ENCODE peak calls at places on chromosomes 11 and 22, in eight cellular contexts. M is AG08395; O is naive thymus-derived CD4-positive, alpha-beta T cell; V is left ventricle myocardium superior; H is neural progenitor cell; U is activated naive CD8-positive, alpha-beta T cell treated with anti-CD3 and anti-CD28 coated beads for 36 hours; B is pancreas; P is stimulated activated CD8-positive, alpha-beta memory T cell treated with anti-CD3 and anti-CD28 coated beads, Interleukin-7, amount 100 ng/mL, for 24 hours. S is an unnamed sample.

GRCh38 chr22:44147036-44147645 is 33.6 kb upstream of the PARVG start:
- DNase-seq in M (no peak), B (no peak), P (no peak), H (no peak), U (no peak), O (no peak), V (no peak), S (peak; percentile 55)

GRCh38 chr11:113249491-113249763 is 65.0 kb upstream of the TTC12 start:
- DNase-seq in M (no peak), P (no peak), H (no peak), U (no peak), V (peak; percentile 43), O (no peak), B (no peak), S (no peak)

GRCh38 chr11:2944953-2945756 is 15.9 kb upstream of the PHLDA2 start:
- DNase-seq in V (peak; percentile 95), H (peak; percentile 86), B (peak; percentile 70), U (peak; percentile 72), O (peak; percentile 48), M (peak; percentile 90), P (no peak), S (peak; percentile 86)

GRCh38 chr22:17948101-17948500 is 76.3 kb downstream of the MICAL3 start:
- DNase-seq in V (no peak), B (no peak), M (no peak), O (no peak), U (no peak), H (no peak), P (no peak), S (no peak)

GRCh38 chr11:57180964-57181363 is 789 bp upstream of the LRRC55 start:
- DNase-seq in V (no peak), H (no peak), M (no peak), P (no peak), B (no peak), O (no peak), U (no peak), S (peak; percentile 43)

GRCh38 chr11:13260196-13260962 is 17.2 kb upstream of the BMAL1 start:
- DNase-seq in M (peak; percentile 24), P (no peak), H (no peak), B (no peak), V (no peak), O (no peak), U (no peak), S (no peak)

GRCh38 chr11:119545978-119546915 is 123.3 kb upstream of the THY1 start:
- DNase-seq in V (no peak), M (no peak), B (no peak), O (no peak), H (no peak), P (no peak), U (no peak), S (no peak)

GRCh38 chr11:28835790-28836189 is 727.6 kb downstream of the METTL15 start:
- DNase-seq in V (no peak), B (no peak), O (no peak), M (no peak), P (no peak), H (no peak), U (no peak), S (no peak)

GRCh38 chr11:11668293-11668692 is 46.5 kb upstream of the GALNT18 start:
- DNase-seq in H (no peak), B (no peak), U (no peak), O (no peak), P (no peak), M (no peak), V (no peak), S (no peak)

GRCh38 chr22:23857606-23858483 is at the start of gene SLC2A11:
- DNase-seq in H (peak; percentile 100), U (peak; percentile 96), O (peak; percentile 86), B (peak; percentile 96), P (peak; percentile 90), V (peak; percentile 99), M (peak; percentile 99), S (peak; percentile 100)

GRCh38 chr11:113470233-113470632 is 5.0 kb downstream of the DRD2 start:
- DNase-seq in V (no peak), P (no peak), O (no peak), H (peak; percentile 53), U (no peak), M (no peak), B (no peak), S (no peak)

GRCh38 chr11:21810650-21811049 is 382.2 kb upstream of the ANO5 start:
- DNase-seq in H (no peak), P (no peak), M (no peak), B (no peak), U (no peak), O (no peak), V (no peak), S (no peak)

GRCh38 chr22:43698403-43698802 is 113.7 kb downstream of the EFCAB6 start:
- DNase-seq in V (no peak), M (no peak), P (no peak), O (no peak), U (no peak), B (no peak), H (no peak), S (no peak)

GRCh38 chr11:134667175-134667500 is 255.1 kb upstream of the B3GAT1 start:
- DNase-seq in B (no peak), U (no peak), M (no peak), V (no peak), H (no peak), O (no peak), P (no peak), S (no peak)

GRCh38 chr11:62012451-62013265 is 45.2 kb upstream of the FTH1 start:
- DNase-seq in H (no peak), V (no peak), M (peak; percentile 55), U (no peak), P (no peak), O (no peak), B (no peak), S (peak; percentile 31)

GRCh38 chr11:69821511-69822040 is 2.4 kb upstream of the FGF3 start:
- DNase-seq in M (no peak), B (no peak), U (no peak), O (no peak), V (no peak), H (no peak), P (no peak), S (no peak)

GRCh38 chr11:13098067-13098466 is 89.0 kb downstream of the RASSF10 start:
- DNase-seq in O (no peak), P (no peak), V (no peak), U (no peak), M (no peak), H (peak; percentile 75), B (no peak), S (no peak)

GRCh38 chr11:111785886-111786412 is 19.8 kb upstream of the PPP2R1B start:
- DNase-seq in B (no peak), U (no peak), P (no peak), V (no peak), O (no peak), H (no peak), M (no peak), S (no peak)

GRCh38 chr11:130915556-130916237 is 582 bp downstream of the SNX19 start:
- DNase-seq in O (no peak), B (no peak), U (no peak), P (no peak), V (no peak), H (no peak), M (no peak), S (peak; percentile 5)

GRCh38 chr11:76604652-76605241 is 65.8 kb downstream of the LRRC32 start:
- DNase-seq in H (no peak), O (no peak), P (no peak), B (peak; percentile 68), U (no peak), M (peak; percentile 88), V (peak; percentile 78), S (no peak)

GRCh38 chr22:47386812-47387510 is 624.5 kb downstream of the TBC1D22A start:
- DNase-seq in H (no peak), P (no peak), M (no peak), U (no peak), B (no peak), V (no peak), O (no peak), S (no peak)

GRCh38 chr11:93583490-93583889 is 40.3 kb upstream of the SMCO4 start:
- DNase-seq in P (no peak), U (no peak), B (no peak), M (no peak), V (no peak), O (no peak), H (no peak), S (no peak)

GRCh38 chr22:43078522-43078921 is 10.7 kb downstream of the TTLL1 start:
- DNase-seq in M (no peak), V (no peak), H (no peak), B (no peak), P (no peak), O (no peak), U (no peak), S (no peak)

GRCh38 chr11:59174664-59175033 is 2.7 kb downstream of the DTX4 start:
- DNase-seq in P (no peak), O (no peak), U (no peak), B (no peak), H (no peak), V (no peak), M (peak; percentile 49), S (no peak)

GRCh38 chr11:5486003-5486402 is 2.5 kb upstream of the OR52D1 start:
- DNase-seq in O (no peak), H (no peak), U (no peak), V (no peak), B (no peak), M (no peak), P (no peak), S (no peak)

GRCh38 chr11:10322830-10323792 is 18.2 kb downstream of the ADM start:
- DNase-seq in P (no peak), B (peak; percentile 56), H (peak; percentile 59), U (peak; percentile 50), M (peak; percentile 75), O (peak; percentile 40), V (peak; percentile 39), S (peak; percentile 82)

GRCh38 chr11:94139421-94139820 is 10.8 kb downstream of the PANX1 start:
- DNase-seq in B (peak; percentile 33), U (no peak), O (no peak), P (no peak), M (no peak), H (peak; percentile 84), V (no peak), S (no peak)

GRCh38 chr11:125425601-125426000 is 70.5 kb downstream of the FEZ1 start:
- DNase-seq in U (no peak), O (no peak), V (peak; percentile 82), P (no peak), M (no peak), H (no peak), B (no peak), S (no peak)

GRCh38 chr22:36998620-36999351 is 20.5 kb downstream of the TST start:
- DNase-seq in B (no peak), P (no peak), U (no peak), M (no peak), O (no peak), V (no peak), H (no peak), S (no peak)

GRCh38 chr11:64531906-64532312 is 59.1 kb upstream of the SLC22A12 start:
- DNase-seq in P (no peak), V (no peak), O (no peak), B (no peak), H (no peak), M (no peak), U (no peak), S (no peak)

GRCh38 chr22:39725351-39726035 is 154.9 kb downstream of the CACNA1I start:
- DNase-seq in M (no peak), U (no peak), V (no peak), P (no peak), H (no peak), B (no peak), O (no peak), S (no peak)

GRCh38 chr22:44620129-44620840 is 81.7 kb upstream of the PRR5 start:
- DNase-seq in O (peak; percentile 85), P (peak; percentile 65), B (peak; percentile 31), V (peak; percentile 75), H (peak; percentile 97), U (peak; percentile 85), M (peak; percentile 66), S (peak; percentile 96)

GRCh38 chr11:127074151-127074761 is 73.7 kb upstream of the KIRREL3 start:
- DNase-seq in H (peak; percentile 56), V (no peak), M (peak; percentile 88), B (peak; percentile 20), U (no peak), O (no peak), P (no peak), S (peak; percentile 93)

GRCh38 chr22:17742528-17742902 is 31.8 kb downstream of the BID start:
- DNase-seq in H (peak; percentile 92), U (peak; percentile 74), O (peak; percentile 49), P (peak; percentile 61), M (peak; percentile 88), V (peak; percentile 69), B (peak; percentile 31), S (peak; percentile 93)